ENCODE peak calls at places on chromosomes 12 and 14, in ten cellular contexts. T, P, G, N, Z, V, C, Y, E and W are unnamed samples.

GRCh38 chr12:101828463-101829196 is 2.1 kb downstream of the GNPTAB start:
- DNase-seq in T (no peak), P (no peak), G (no peak), N (no peak), Z (peak), V (peak), C (no peak), Y (no peak), E (no peak), W (peak)

GRCh38 chr12:121036810-121037326 is 2.2 kb downstream of the OASL start:
- DNase-seq in T (peak), P (no peak), G (no peak), N (no peak), Z (no peak), V (no peak), C (peak), Y (peak), E (peak), W (no peak)

GRCh38 chr12:100593490-100593889 is 20.0 kb downstream of the GAS2L3 start:
- DNase-seq in T (no peak), P (no peak), G (no peak), N (no peak), Z (no peak), V (no peak), C (peak), Y (peak), E (peak), W (no peak)

GRCh38 chr12:40216516-40217288 is 8.1 kb upstream of the LRRK2 start:
- DNase-seq in T (no peak), P (no peak), G (no peak), N (no peak), Z (no peak), V (no peak), C (peak), Y (peak), E (no peak), W (no peak)

GRCh38 chr12:105419606-105420005 is 89.1 kb downstream of the C12orf75 start:
- DNase-seq in T (no peak), P (no peak), G (no peak), N (no peak), Z (no peak), V (no peak), C (no peak), Y (peak), E (no peak), W (no peak)

GRCh38 chr12:5478081-5478706 is 46.3 kb downstream of the NTF3 start:
- DNase-seq in T (peak), P (no peak), G (no peak), N (no peak), Z (no peak), V (peak), C (no peak), Y (no peak), E (no peak), W (no peak)

GRCh38 chr14:23556700-23557440 is 799 bp downstream of the THTPA start:
- DNase-seq in T (no peak), P (no peak), G (no peak), N (no peak), Z (no peak), V (peak), C (no peak), Y (no peak), E (no peak), W (no peak)

GRCh38 chr12:11228268-11228879 is 41.1 kb downstream of the PRB3 start:
- DNase-seq in T (peak), P (no peak), G (no peak), N (no peak), Z (peak), V (peak), C (peak), Y (peak), E (peak), W (no peak)

GRCh38 chr12:131694116-131694838 is 16.6 kb upstream of the SFSWAP start:
- DNase-seq in T (no peak), P (no peak), G (no peak), N (no peak), Z (no peak), V (no peak), C (no peak), Y (no peak), E (no peak), W (no peak)

GRCh38 chr14:81416981-81417380 is 16.9 kb upstream of the STON2 start:
- DNase-seq in T (no peak), P (no peak), G (no peak), N (no peak), Z (no peak), V (no peak), C (no peak), Y (no peak), E (no peak), W (no peak)

GRCh38 chr12:102955926-102956737 is 1.3 kb upstream of the ASCL1 start:
- DNase-seq in T (no peak), P (no peak), G (no peak), N (no peak), Z (no peak), V (no peak), C (no peak), Y (no peak), E (no peak), W (no peak)

GRCh38 chr12:65086236-65086635 is 34.9 kb downstream of the WIF1 start:
- DNase-seq in T (no peak), P (no peak), G (no peak), N (no peak), Z (no peak), V (no peak), C (no peak), Y (no peak), E (no peak), W (no peak)

GRCh38 chr12:94956936-94957464 is 46.5 kb downstream of the NDUFA12 start:
- DNase-seq in T (peak), P (no peak), G (no peak), N (no peak), Z (no peak), V (no peak), C (peak), Y (no peak), E (no peak), W (no peak)

GRCh38 chr14:104739546-104740516 is 13.1 kb upstream of the SIVA1 start:
- DNase-seq in T (no peak), P (no peak), G (no peak), N (no peak), Z (no peak), V (no peak), C (no peak), Y (no peak), E (no peak), W (no peak)

GRCh38 chr12:68609955-68610434 is 704 bp upstream of the RAP1B start:
- DNase-seq in T (peak), P (no peak), G (no peak), N (no peak), Z (no peak), V (peak), C (no peak), Y (peak), E (no peak), W (no peak)

GRCh38 chr12:53290661-53291060 is 4.7 kb upstream of the PFDN5 start:
- DNase-seq in T (peak), P (no peak), G (no peak), N (no peak), Z (no peak), V (no peak), C (no peak), Y (no peak), E (peak), W (no peak)

GRCh38 chr12:68641138-68641537 is 30.4 kb downstream of the RAP1B start:
- DNase-seq in T (no peak), P (no peak), G (no peak), N (peak), Z (no peak), V (peak), C (no peak), Y (no peak), E (no peak), W (no peak)

GRCh38 chr12:124861898-124862676 is 1.6 kb downstream of the SCARB1 start:
- DNase-seq in T (no peak), P (no peak), G (no peak), N (no peak), Z (no peak), V (peak), C (no peak), Y (no peak), E (no peak), W (no peak)

GRCh38 chr12:84772281-84772680 is 140.3 kb downstream of the SLC6A15 start:
- DNase-seq in T (peak), P (no peak), G (no peak), N (no peak), Z (no peak), V (no peak), C (no peak), Y (peak), E (peak), W (no peak)

GRCh38 chr12:122992386-122992785 is 11.9 kb downstream of the ARL6IP4 start:
- DNase-seq in T (no peak), P (no peak), G (no peak), N (no peak), Z (no peak), V (no peak), C (no peak), Y (no peak), E (no peak), W (no peak)

GRCh38 chr14:68663385-68664076 is 129.3 kb downstream of the ZFP36L1 start:
- DNase-seq in T (peak), P (no peak), G (no peak), N (no peak), Z (no peak), V (no peak), C (no peak), Y (peak), E (peak), W (no peak)

GRCh38 chr12:47277972-47278448 is 198.3 kb upstream of the AMIGO2 start:
- DNase-seq in T (peak), P (no peak), G (no peak), N (no peak), Z (no peak), V (no peak), C (peak), Y (peak), E (peak), W (no peak)

GRCh38 chr14:91303091-91303923 is 58.8 kb upstream of the GPR68 start:
- DNase-seq in T (no peak), P (no peak), G (peak), N (peak), Z (peak), V (peak), C (no peak), Y (no peak), E (no peak), W (no peak)

GRCh38 chr14:73289729-73290128 is 52.4 kb downstream of the PAPLN start:
- DNase-seq in T (peak), P (no peak), G (no peak), N (no peak), Z (no peak), V (no peak), C (peak), Y (peak), E (peak), W (no peak)

GRCh38 chr14:99972748-99973466 is 92.3 kb upstream of the EVL start:
- DNase-seq in T (no peak), P (no peak), G (no peak), N (no peak), Z (no peak), V (no peak), C (no peak), Y (peak), E (no peak), W (no peak)

GRCh38 chr14:20578784-20579502 is 8.9 kb downstream of the RNASE11 start:
- DNase-seq in T (no peak), P (no peak), G (no peak), N (no peak), Z (no peak), V (no peak), C (no peak), Y (no peak), E (no peak), W (no peak)

GRCh38 chr12:105674871-105675699 is 344.6 kb downstream of the C12orf75 start:
- DNase-seq in T (peak), P (no peak), G (no peak), N (no peak), Z (no peak), V (no peak), C (peak), Y (no peak), E (no peak), W (no peak)

GRCh38 chr12:77535734-77536133 is 295.0 kb upstream of the NAV3 start:
- DNase-seq in T (no peak), P (no peak), G (no peak), N (no peak), Z (no peak), V (no peak), C (no peak), Y (no peak), E (no peak), W (no peak)

GRCh38 chr12:93601591-93601990 is 29.1 kb downstream of the SOCS2 start:
- DNase-seq in T (peak), P (no peak), G (no peak), N (no peak), Z (no peak), V (no peak), C (no peak), Y (no peak), E (peak), W (no peak)

GRCh38 chr14:104941508-104942365 is 17.1 kb downstream of the PLD4 start:
- DNase-seq in T (no peak), P (peak), G (peak), N (no peak), Z (no peak), V (no peak), C (no peak), Y (no peak), E (no peak), W (no peak)

GRCh38 chr12:19800884-19801283 is 361.6 kb downstream of the AEBP2 start:
- DNase-seq in T (no peak), P (no peak), G (no peak), N (no peak), Z (peak), V (no peak), C (peak), Y (no peak), E (no peak), W (no peak)

GRCh38 chr12:61188801-61189595 is 1071.2 kb upstream of the USP15 start:
- DNase-seq in T (no peak), P (no peak), G (no peak), N (no peak), Z (no peak), V (no peak), C (no peak), Y (no peak), E (no peak), W (no peak)

GRCh38 chr14:105064721-105065143 is 498 bp downstream of the GPR132 start:
- DNase-seq in T (peak), P (no peak), G (no peak), N (peak), Z (no peak), V (no peak), C (peak), Y (no peak), E (no peak), W (peak)

GRCh38 chr14:70873627-70874026 is 33.6 kb upstream of the PCNX1 start:
- DNase-seq in T (no peak), P (no peak), G (no peak), N (no peak), Z (no peak), V (peak), C (no peak), Y (no peak), E (no peak), W (no peak)

GRCh38 chr14:69559581-69560011 is 15.1 kb downstream of the CCDC177 start:
- DNase-seq in T (no peak), P (no peak), G (no peak), N (no peak), Z (no peak), V (no peak), C (no peak), Y (no peak), E (no peak), W (no peak)

GRCh38 chr12:120110550-120111501 is 5.7 kb downstream of the RAB35 start:
- DNase-seq in T (no peak), P (no peak), G (peak), N (peak), Z (peak), V (peak), C (no peak), Y (no peak), E (no peak), W (peak)

GRCh38 chr14:23153891-23154796 is 29.3 kb downstream of the SLC7A8 start:
- DNase-seq in T (no peak), P (peak), G (peak), N (no peak), Z (peak), V (no peak), C (no peak), Y (peak), E (peak), W (peak)

GRCh38 chr12:52876371-52876770 is 27.6 kb upstream of the KRT78 start:
- DNase-seq in T (no peak), P (no peak), G (peak), N (no peak), Z (peak), V (no peak), C (no peak), Y (no peak), E (no peak), W (no peak)

GRCh38 chr14:67619446-67620216 is at the start of gene ARG2:
- DNase-seq in T (peak), P (peak), G (peak), N (peak), Z (peak), V (peak), C (peak), Y (peak), E (peak), W (peak)

GRCh38 chr14:67623114-67623513 is 3.4 kb downstream of the ARG2 start:
- DNase-seq in T (no peak), P (no peak), G (no peak), N (no peak), Z (no peak), V (no peak), C (no peak), Y (peak), E (peak), W (no peak)

GRCh38 chr14:67622675-67623074 is 3.0 kb downstream of the ARG2 start:
- DNase-seq in T (peak), P (no peak), G (no peak), N (no peak), Z (peak), V (peak), C (peak), Y (peak), E (peak), W (no peak)

GRCh38 chr14:67620217-67620789 is 583 bp downstream of the ARG2 start:
- DNase-seq in T (peak), P (no peak), G (no peak), N (no peak), Z (peak), V (no peak), C (peak), Y (no peak), E (peak), W (no peak)

GRCh38 chr14:67618617-67619063 is 1.1 kb upstream of the ARG2 start:
- DNase-seq in T (peak), P (no peak), G (no peak), N (peak), Z (peak), V (peak), C (peak), Y (peak), E (peak), W (no peak)
- H3K4me3 ChIP-seq in T (no peak), P (no peak), G (peak), N (no peak), Z (no peak), V (peak), C (no peak), Y (no peak), E (no peak), W (no peak)

GRCh38 chr14:88631091-88631490 is 68.3 kb downstream of the ZC3H14 start:
- DNase-seq in T (no peak), P (no peak), G (no peak), N (no peak), Z (no peak), V (no peak), C (no peak), Y (no peak), E (no peak), W (no peak)
- H3K4me3 ChIP-seq in T (no peak), P (no peak), G (no peak), N (no peak), Z (no peak), V (no peak), C (no peak), Y (no peak), E (no peak), W (no peak)

GRCh38 chr12:89863332-89863938 is 154.8 kb upstream of the ATP2B1 start:
- DNase-seq in T (no peak), P (no peak), G (no peak), N (peak), Z (no peak), V (peak), C (no peak), Y (no peak), E (no peak), W (peak)
- H3K4me3 ChIP-seq in T (no peak), P (no peak), G (no peak), N (peak), Z (no peak), V (peak), C (no peak), Y (no peak), E (peak), W (peak)

GRCh38 chr14:52068741-52069616 is at the start of gene NID2:
- DNase-seq in T (peak), P (peak), G (peak), N (peak), Z (peak), V (no peak), C (peak), Y (peak), E (peak), W (peak)
- H3K4me3 ChIP-seq in T (peak), P (peak), G (peak), N (peak), Z (no peak), V (no peak), C (peak), Y (peak), E (peak), W (peak)

GRCh38 chr14:67409461-67409860 is 2.5 kb downstream of the PLEK2 start:
- DNase-seq in T (no peak), P (no peak), G (no peak), N (no peak), Z (no peak), V (no peak), C (no peak), Y (no peak), E (no peak), W (no peak)

GRCh38 chr14:67410313-67410712 is 1.7 kb downstream of the PLEK2 start:
- DNase-seq in T (no peak), P (no peak), G (no peak), N (no peak), Z (no peak), V (no peak), C (no peak), Y (no peak), E (no peak), W (peak)

GRCh38 chr14:67411375-67411774 is 590 bp downstream of the PLEK2 start:
- DNase-seq in T (no peak), P (no peak), G (no peak), N (no peak), Z (no peak), V (no peak), C (no peak), Y (no peak), E (no peak), W (no peak)

GRCh38 chr14:67400434-67400833 is 11.5 kb downstream of the PLEK2 start:
- DNase-seq in T (no peak), P (no peak), G (no peak), N (no peak), Z (no peak), V (no peak), C (no peak), Y (no peak), E (no peak), W (no peak)

GRCh38 chr14:67405771-67406170 is 6.2 kb downstream of the PLEK2 start:
- DNase-seq in T (no peak), P (no peak), G (no peak), N (no peak), Z (no peak), V (no peak), C (no peak), Y (no peak), E (no peak), W (no peak)
- H3K4me3 ChIP-seq in T (no peak), P (no peak), G (no peak), N (no peak), Z (no peak), V (no peak), C (no peak), Y (no peak), E (no peak), W (no peak)

GRCh38 chr12:14257303-14257733 is 108.2 kb upstream of the ATF7IP start:
- DNase-seq in T (no peak), P (no peak), G (peak), N (no peak), Z (no peak), V (no peak), C (no peak), Y (no peak), E (no peak), W (no peak)
- H3K4me3 ChIP-seq in T (no peak), P (no peak), G (peak), N (no peak), Z (no peak), V (peak), C (no peak), Y (no peak), E (peak), W (no peak)